ENCODE peak calls at places on chromosomes 2 and 18, in six cellular contexts. J is HTR-8/SVneo; Q is stimulated activated CD8-positive, alpha-beta memory T cell treated with anti-CD3 and anti-CD28 coated beads, Interleukin-7, amount 100 ng/mL, for 24 hours; Z is KG1; I is cardiac fibroblast; B is GM19239. O is an unnamed sample.

GRCh38 chr2:235055891-235056516 is 104.2 kb downstream of the SH3BP4 start:
- DNase-seq in Z (no peak), J (peak), B (no peak), I (peak), Q (no peak), O (peak)

GRCh38 chr18:48575658-48576453 is 37.0 kb downstream of the CTIF start:
- DNase-seq in Q (no peak), B (no peak), I (no peak), Z (no peak), J (no peak), O (no peak)

GRCh38 chr2:233491326-233491725 is 75.3 kb downstream of the USP40 start:
- DNase-seq in B (no peak), Z (no peak), J (no peak), I (no peak), Q (no peak), O (no peak)

GRCh38 chr2:157404363-157404762 is 39.5 kb downstream of the CYTIP start:
- DNase-seq in Z (no peak), I (no peak), B (peak), J (no peak), Q (no peak), O (no peak)

GRCh38 chr2:201152517-201152916 is 30.4 kb upstream of the CASP10 start:
- DNase-seq in Q (no peak), I (no peak), Z (no peak), B (no peak), J (no peak), O (no peak)

GRCh38 chr2:68255736-68256450 is 3.6 kb upstream of the PPP3R1 start:
- DNase-seq in Q (no peak), J (no peak), B (no peak), I (peak), Z (no peak), O (no peak)

GRCh38 chr2:200585730-200586643 is at the start of gene AOX1:
- DNase-seq in Z (no peak), B (no peak), Q (no peak), J (no peak), I (peak), O (peak)

GRCh38 chr2:28356095-28356911 is 36.4 kb upstream of the FOSL2 start:
- DNase-seq in J (no peak), Z (no peak), Q (no peak), I (peak), B (no peak), O (peak)

GRCh38 chr2:202009019-202009481 is 24.6 kb upstream of the FZD7 start:
- DNase-seq in Q (no peak), J (no peak), Z (no peak), I (peak), B (no peak), O (no peak)

GRCh38 chr2:120552079-120552478 is 183.6 kb upstream of the GLI2 start:
- DNase-seq in J (no peak), Q (no peak), B (no peak), Z (no peak), I (no peak), O (no peak)

GRCh38 chr2:233976690-233977294 is 59.6 kb downstream of the TRPM8 start:
- DNase-seq in J (peak), B (no peak), Z (no peak), I (peak), Q (no peak), O (peak)

GRCh38 chr2:191228861-191229260 is 16.3 kb upstream of the MYO1B start:
- DNase-seq in Q (no peak), I (no peak), B (no peak), Z (no peak), J (no peak), O (no peak)

GRCh38 chr2:20404950-20405349 is 41.9 kb upstream of the RHOB start:
- DNase-seq in B (no peak), I (no peak), Z (no peak), J (no peak), Q (no peak), O (no peak)

GRCh38 chr18:79353238-79353637 is 42.5 kb upstream of the NFATC1 start:
- DNase-seq in I (no peak), Q (no peak), Z (no peak), B (no peak), J (no peak), O (no peak)

GRCh38 chr2:26595146-26595545 is 46.0 kb downstream of the CIB4 start:
- DNase-seq in Q (no peak), B (no peak), I (no peak), J (no peak), Z (no peak), O (no peak)

GRCh38 chr2:64454316-64455030 is 511 bp downstream of the LGALSL start:
- DNase-seq in B (peak), Z (peak), I (peak), Q (no peak), J (peak), O (peak)